ENCODE peak calls at places on chromosome 20, in five cellular contexts. One of them, this sample, is unnamed.

GRCh38 chr20:19964289-19965263 is 52.6 kb upstream of the NAA20 start:
- DNase-seq in fibroblast of lung: peak
- DNase-seq in CD8-positive, alpha-beta T cell: no peak
- DNase-seq in IMR-90: peak
- DNase-seq in choroid plexus epithelial cell: peak
- DNase-seq in this sample: peak

GRCh38 chr20:17172826-17173420 is 53.9 kb upstream of the PCSK2 start:
- DNase-seq in IMR-90: no peak
- DNase-seq in choroid plexus epithelial cell: no peak
- DNase-seq in fibroblast of lung: no peak
- DNase-seq in CD8-positive, alpha-beta T cell: no peak
- DNase-seq in this sample: no peak

GRCh38 chr20:23754731-23755130 is 4.0 kb upstream of the CST1 start:
- DNase-seq in choroid plexus epithelial cell: no peak
- DNase-seq in IMR-90: no peak
- DNase-seq in fibroblast of lung: no peak
- DNase-seq in CD8-positive, alpha-beta T cell: no peak
- DNase-seq in this sample: no peak

GRCh38 chr20:35901678-35902544 is 52.4 kb downstream of the SCAND1 start:
- DNase-seq in IMR-90: peak
- DNase-seq in CD8-positive, alpha-beta T cell: no peak
- DNase-seq in choroid plexus epithelial cell: peak
- DNase-seq in fibroblast of lung: peak
- DNase-seq in this sample: peak

GRCh38 chr20:25246182-25246943 is 1.5 kb upstream of the PYGB start:
- DNase-seq in CD8-positive, alpha-beta T cell: no peak
- DNase-seq in IMR-90: no peak
- DNase-seq in fibroblast of lung: peak
- DNase-seq in choroid plexus epithelial cell: no peak
- DNase-seq in this sample: peak

GRCh38 chr20:17504898-17505663 is 26.1 kb downstream of the BFSP1 start:
- DNase-seq in fibroblast of lung: peak
- DNase-seq in CD8-positive, alpha-beta T cell: peak
- DNase-seq in IMR-90: peak
- DNase-seq in choroid plexus epithelial cell: peak
- DNase-seq in this sample: peak

GRCh38 chr20:20233041-20233514 is 134.8 kb upstream of the INSM1 start:
- DNase-seq in IMR-90: no peak
- DNase-seq in choroid plexus epithelial cell: no peak
- DNase-seq in fibroblast of lung: no peak
- DNase-seq in CD8-positive, alpha-beta T cell: no peak
- DNase-seq in this sample: no peak

GRCh38 chr20:47576516-47577033 is 74.9 kb downstream of the NCOA3 start:
- DNase-seq in CD8-positive, alpha-beta T cell: no peak
- DNase-seq in fibroblast of lung: peak
- DNase-seq in choroid plexus epithelial cell: peak
- DNase-seq in IMR-90: peak
- DNase-seq in this sample: peak

GRCh38 chr20:34977365-34978091 is 21.9 kb downstream of the MYH7B start:
- DNase-seq in fibroblast of lung: no peak
- DNase-seq in CD8-positive, alpha-beta T cell: no peak
- DNase-seq in choroid plexus epithelial cell: no peak
- DNase-seq in IMR-90: no peak
- DNase-seq in this sample: no peak

GRCh38 chr20:8647868-8648495 is 420.9 kb upstream of the PLCB4 start:
- DNase-seq in CD8-positive, alpha-beta T cell: no peak
- DNase-seq in IMR-90: no peak
- DNase-seq in choroid plexus epithelial cell: no peak
- DNase-seq in fibroblast of lung: no peak
- DNase-seq in this sample: peak

GRCh38 chr20:50381053-50381732 is 129.0 kb upstream of the PTPN1 start:
- DNase-seq in IMR-90: no peak
- DNase-seq in choroid plexus epithelial cell: no peak
- DNase-seq in CD8-positive, alpha-beta T cell: no peak
- DNase-seq in fibroblast of lung: no peak
- DNase-seq in this sample: no peak

GRCh38 chr20:444862-445426 is 17.4 kb downstream of the TBC1D20 start:
- DNase-seq in fibroblast of lung: peak
- DNase-seq in CD8-positive, alpha-beta T cell: no peak
- DNase-seq in choroid plexus epithelial cell: peak
- DNase-seq in IMR-90: peak
- DNase-seq in this sample: peak

GRCh38 chr20:43938932-43939761 is 24.5 kb downstream of the TOX2 start:
- DNase-seq in IMR-90: peak
- DNase-seq in fibroblast of lung: peak
- DNase-seq in CD8-positive, alpha-beta T cell: no peak
- DNase-seq in choroid plexus epithelial cell: peak
- DNase-seq in this sample: peak

GRCh38 chr20:38692436-38693411 is 31.6 kb upstream of the SLC32A1 start:
- DNase-seq in IMR-90: peak
- DNase-seq in fibroblast of lung: peak
- DNase-seq in CD8-positive, alpha-beta T cell: peak
- DNase-seq in choroid plexus epithelial cell: peak
- DNase-seq in this sample: peak

GRCh38 chr20:11993886-11994466 is 76.3 kb downstream of the BTBD3 start:
- DNase-seq in IMR-90: no peak
- DNase-seq in choroid plexus epithelial cell: peak
- DNase-seq in fibroblast of lung: no peak
- DNase-seq in CD8-positive, alpha-beta T cell: no peak
- DNase-seq in this sample: no peak

GRCh38 chr20:39264506-39265172 is 302.5 kb downstream of the DHX35 start:
- DNase-seq in choroid plexus epithelial cell: peak
- DNase-seq in fibroblast of lung: peak
- DNase-seq in CD8-positive, alpha-beta T cell: peak
- DNase-seq in IMR-90: peak
- DNase-seq in this sample: peak

GRCh38 chr20:47111576-47111975 is 216.9 kb downstream of the EYA2 start:
- DNase-seq in CD8-positive, alpha-beta T cell: no peak
- DNase-seq in choroid plexus epithelial cell: no peak
- DNase-seq in IMR-90: peak
- DNase-seq in fibroblast of lung: no peak
- DNase-seq in this sample: no peak

DNA sequence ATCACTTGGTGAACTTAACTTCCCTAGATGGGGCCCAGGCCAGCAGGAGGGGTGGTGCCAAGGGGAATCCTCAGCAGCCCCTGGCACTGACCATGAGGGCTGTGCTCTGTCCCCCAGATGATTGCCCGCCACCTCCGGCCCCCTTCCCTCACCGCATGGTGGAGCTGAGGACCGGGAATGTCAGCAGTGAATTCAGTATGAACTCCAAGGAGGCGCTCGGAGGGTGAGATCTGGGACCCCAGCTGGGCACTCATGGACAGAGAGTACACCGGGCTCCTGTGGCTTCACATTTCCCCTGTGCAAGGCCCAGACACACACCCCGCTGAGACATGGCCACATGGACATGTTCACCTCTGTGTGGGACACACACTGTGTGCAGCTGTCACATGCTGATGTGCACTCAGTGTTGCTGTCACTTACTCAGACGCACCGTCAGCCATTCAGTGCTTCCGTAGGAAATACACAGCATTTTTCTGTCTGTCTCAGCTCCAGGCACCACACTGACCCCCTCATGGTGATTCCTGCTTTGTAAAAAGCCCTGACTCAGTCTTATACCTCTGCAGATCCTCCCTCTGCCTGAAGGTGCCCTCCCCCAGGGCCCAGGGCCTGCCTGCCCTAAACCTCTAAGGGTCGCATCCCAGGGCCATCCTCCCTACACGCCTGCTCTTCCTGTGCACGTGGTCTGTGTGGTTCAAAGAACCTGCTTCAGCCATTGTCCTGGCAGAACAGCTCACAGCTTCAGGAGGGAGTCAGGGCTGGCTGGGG is 4.4 kb downstream of the MYLK2 start:
- DNase-seq in choroid plexus epithelial cell: peak
- DNase-seq in CD8-positive, alpha-beta T cell: no peak
- DNase-seq in IMR-90: no peak
- DNase-seq in fibroblast of lung: no peak
- DNase-seq in this sample: no peak
- TF ChIP-seq CTCF in choroid plexus epithelial cell: peak
- TF ChIP-seq CTCF in CD8-positive, alpha-beta T cell: no peak
- TF ChIP-seq CTCF in IMR-90: no peak
- TF ChIP-seq CTCF in fibroblast of lung: no peak
- TF ChIP-seq CTCF in this sample: peak

GRCh38 chr20:32972181-32973076 is 31.8 kb downstream of the SUN5 start:
- DNase-seq in IMR-90: no peak
- DNase-seq in CD8-positive, alpha-beta T cell: peak
- DNase-seq in fibroblast of lung: no peak
- DNase-seq in choroid plexus epithelial cell: peak
- DNase-seq in this sample: no peak

GRCh38 chr20:32971703-32972161 is 32.5 kb downstream of the SUN5 start:
- DNase-seq in fibroblast of lung: no peak
- DNase-seq in choroid plexus epithelial cell: peak
- DNase-seq in CD8-positive, alpha-beta T cell: no peak
- DNase-seq in IMR-90: no peak
- DNase-seq in this sample: no peak

GRCh38 chr20:32969356-32970114 is 34.7 kb downstream of the SUN5 start:
- DNase-seq in IMR-90: no peak
- DNase-seq in fibroblast of lung: no peak
- DNase-seq in choroid plexus epithelial cell: no peak
- DNase-seq in CD8-positive, alpha-beta T cell: no peak
- DNase-seq in this sample: no peak

GRCh38 chr20:32970115-32970972 is 33.9 kb downstream of the SUN5 start:
- DNase-seq in fibroblast of lung: no peak
- DNase-seq in CD8-positive, alpha-beta T cell: no peak
- DNase-seq in choroid plexus epithelial cell: no peak
- DNase-seq in IMR-90: no peak
- DNase-seq in this sample: no peak

DNA sequence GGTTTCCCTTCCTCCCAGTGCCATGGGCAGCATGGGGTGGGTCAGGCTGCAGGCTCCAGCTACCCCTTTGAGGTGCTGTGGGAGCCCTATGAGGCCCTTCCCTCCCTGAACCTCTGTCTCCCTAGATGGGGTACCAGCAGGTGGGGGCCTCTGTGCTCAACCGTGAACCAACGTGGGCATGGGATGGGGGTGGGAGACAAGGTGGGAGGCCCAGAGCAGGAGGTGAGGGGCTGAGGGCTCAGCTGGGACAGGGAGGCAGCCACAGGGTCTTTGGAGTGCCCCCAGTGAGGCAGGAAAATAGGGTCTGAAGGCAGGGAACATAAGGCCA is 33.3 kb downstream of the SUN5 start:
- DNase-seq in CD8-positive, alpha-beta T cell: no peak
- DNase-seq in choroid plexus epithelial cell: no peak
- DNase-seq in IMR-90: no peak
- DNase-seq in fibroblast of lung: no peak
- DNase-seq in this sample: no peak
- H3K4me3 ChIP-seq in CD8-positive, alpha-beta T cell: peak
- H3K4me3 ChIP-seq in choroid plexus epithelial cell: no peak
- H3K4me3 ChIP-seq in IMR-90: no peak
- H3K4me3 ChIP-seq in fibroblast of lung: no peak
- H3K4me3 ChIP-seq in this sample: no peak

GRCh38 chr20:32564440-32564839 is 20.7 kb downstream of the NOL4L start:
- DNase-seq in CD8-positive, alpha-beta T cell: no peak
- DNase-seq in fibroblast of lung: no peak
- DNase-seq in choroid plexus epithelial cell: no peak
- DNase-seq in IMR-90: no peak
- DNase-seq in this sample: no peak

GRCh38 chr20:32565735-32566032 is 19.4 kb downstream of the NOL4L start:
- DNase-seq in fibroblast of lung: no peak
- DNase-seq in IMR-90: no peak
- DNase-seq in choroid plexus epithelial cell: no peak
- DNase-seq in CD8-positive, alpha-beta T cell: no peak
- DNase-seq in this sample: no peak

GRCh38 chr20:32563311-32564272 is 21.5 kb downstream of the NOL4L start:
- DNase-seq in IMR-90: no peak
- DNase-seq in choroid plexus epithelial cell: no peak
- DNase-seq in fibroblast of lung: no peak
- DNase-seq in CD8-positive, alpha-beta T cell: no peak
- DNase-seq in this sample: no peak

GRCh38 chr20:32566379-32567374 is 18.5 kb downstream of the NOL4L start:
- DNase-seq in fibroblast of lung: no peak
- DNase-seq in IMR-90: no peak
- DNase-seq in CD8-positive, alpha-beta T cell: no peak
- DNase-seq in choroid plexus epithelial cell: no peak
- DNase-seq in this sample: no peak

GRCh38 chr20:32564921-32565734 is 20.0 kb downstream of the NOL4L start:
- DNase-seq in IMR-90: no peak
- DNase-seq in fibroblast of lung: no peak
- DNase-seq in CD8-positive, alpha-beta T cell: no peak
- DNase-seq in choroid plexus epithelial cell: peak
- DNase-seq in this sample: no peak
- TF ChIP-seq CTCF in IMR-90: no peak
- TF ChIP-seq CTCF in fibroblast of lung: no peak
- TF ChIP-seq CTCF in CD8-positive, alpha-beta T cell: no peak
- TF ChIP-seq CTCF in choroid plexus epithelial cell: no peak
- TF ChIP-seq CTCF in this sample: no peak

DNA sequence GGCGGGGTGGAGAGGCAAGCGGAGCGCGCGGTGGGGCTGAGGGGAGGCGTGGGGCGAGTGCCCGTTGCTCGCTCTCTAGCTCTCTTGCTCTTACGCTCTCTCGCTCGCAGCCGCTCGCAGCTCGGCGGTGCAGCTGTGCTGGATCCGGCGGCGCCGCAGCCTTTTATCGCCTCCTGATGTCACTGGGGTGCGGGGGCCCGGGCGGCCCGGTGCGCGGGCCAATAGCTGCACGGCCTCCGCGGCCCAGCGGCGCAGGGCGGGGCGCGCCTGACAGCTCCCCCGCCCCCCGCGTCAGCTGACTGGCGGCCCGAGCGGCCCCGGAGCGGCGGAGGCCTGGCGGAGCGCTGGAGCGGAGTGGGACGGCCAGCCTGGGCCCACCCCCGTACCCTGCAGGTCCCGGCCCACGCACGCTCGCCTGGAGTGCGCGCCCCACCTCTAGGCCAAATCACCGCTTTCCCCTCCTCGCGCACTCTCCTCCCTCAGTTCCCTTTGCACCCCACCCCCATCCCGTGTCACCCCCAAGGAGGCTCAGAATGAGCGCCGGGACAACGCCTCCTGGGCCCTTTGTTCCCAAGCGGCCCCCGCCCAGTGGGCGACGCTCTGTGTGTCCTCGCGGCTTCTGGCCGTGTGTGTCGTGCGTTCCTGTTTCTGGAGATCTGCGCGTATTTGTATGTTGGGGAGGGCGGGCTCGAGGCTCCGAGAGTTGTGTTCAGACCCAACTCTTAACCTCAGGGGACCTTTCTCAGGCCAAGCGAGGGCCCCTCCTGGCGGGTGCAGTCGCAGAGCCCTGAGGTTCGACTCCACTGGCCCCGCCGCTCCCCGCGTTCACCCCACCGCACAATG is at the start of gene MAFB:
- DNase-seq in CD8-positive, alpha-beta T cell: no peak
- DNase-seq in fibroblast of lung: peak
- DNase-seq in choroid plexus epithelial cell: peak
- DNase-seq in IMR-90: peak
- DNase-seq in this sample: peak
- H3K4me3 ChIP-seq in CD8-positive, alpha-beta T cell: peak
- H3K4me3 ChIP-seq in fibroblast of lung: peak
- H3K4me3 ChIP-seq in choroid plexus epithelial cell: peak
- H3K4me3 ChIP-seq in IMR-90: peak
- H3K4me3 ChIP-seq in this sample: peak

GRCh38 chr20:31678389-31679356 is 41.0 kb downstream of the COX4I2 start:
- DNase-seq in choroid plexus epithelial cell: peak
- DNase-seq in IMR-90: no peak
- DNase-seq in CD8-positive, alpha-beta T cell: no peak
- DNase-seq in fibroblast of lung: no peak
- DNase-seq in this sample: no peak
- TF ChIP-seq CTCF in choroid plexus epithelial cell: no peak
- TF ChIP-seq CTCF in IMR-90: no peak
- TF ChIP-seq CTCF in CD8-positive, alpha-beta T cell: no peak
- TF ChIP-seq CTCF in fibroblast of lung: no peak
- TF ChIP-seq CTCF in this sample: no peak

GRCh38 chr20:41047975-41048305 is 19.3 kb downstream of the TOP1 start:
- DNase-seq in CD8-positive, alpha-beta T cell: no peak
- DNase-seq in fibroblast of lung: peak
- DNase-seq in choroid plexus epithelial cell: peak
- DNase-seq in IMR-90: no peak
- DNase-seq in this sample: peak
- H3K4me3 ChIP-seq in CD8-positive, alpha-beta T cell: peak
- H3K4me3 ChIP-seq in fibroblast of lung: peak
- H3K4me3 ChIP-seq in choroid plexus epithelial cell: peak
- H3K4me3 ChIP-seq in IMR-90: no peak
- H3K4me3 ChIP-seq in this sample: no peak

GRCh38 chr20:5430670-5431069 is 113.9 kb upstream of the PROKR2 start:
- DNase-seq in choroid plexus epithelial cell: no peak
- DNase-seq in IMR-90: no peak
- DNase-seq in fibroblast of lung: no peak
- DNase-seq in CD8-positive, alpha-beta T cell: no peak
- DNase-seq in this sample: no peak
- TF ChIP-seq CTCF in choroid plexus epithelial cell: peak
- TF ChIP-seq CTCF in IMR-90: no peak
- TF ChIP-seq CTCF in fibroblast of lung: no peak
- TF ChIP-seq CTCF in CD8-positive, alpha-beta T cell: no peak
- TF ChIP-seq CTCF in this sample: peak